ENCODE peak calls at places on chromosomes 2 and 18, in eight cellular contexts. H is AG08396, Y is ascending aorta, Q is RWPE1, O is AG09309, P is glutamatergic neuron, V is NCI-H1417, A is NCI-H748 treated with DMSO at 0.1 percent for 48 hours. F is an unnamed sample.
A peak's percentile ranks its signal among the peaks of the same experiment; 100 is the strongest.

GRCh38 chr2:168639501-168639900 is 162.9 kb upstream of the NOSTRIN start:
- DNase-seq in H (peak; percentile 38), Y (no peak), Q (peak; percentile 25), O (peak; percentile 18), P (peak; percentile 20), V (no peak), A (no peak), F (no peak)

GRCh38 chr2:172081248-172082022 is 3.9 kb upstream of the DLX1 start:
- DNase-seq in H (no peak), Y (no peak), Q (no peak), O (no peak), P (no peak), V (no peak), A (no peak), F (no peak)

GRCh38 chr2:64202206-64202864 is 58.1 kb upstream of the PELI1 start:
- DNase-seq in H (peak; percentile 27), Y (no peak), Q (no peak), O (no peak), P (no peak), V (no peak), A (peak; percentile 30), F (no peak)

GRCh38 chr2:20615466-20616241 is 35.2 kb downstream of the HS1BP3 start:
- DNase-seq in H (no peak), Y (peak; percentile 65), Q (no peak), O (no peak), P (peak; percentile 4), V (no peak), A (no peak), F (no peak)

GRCh38 chr2:43024515-43024962 is 201.9 kb downstream of the ZFP36L2 start:
- DNase-seq in H (peak; percentile 81), Y (peak; percentile 80), Q (peak; percentile 34), O (no peak), P (peak; percentile 83), V (peak; percentile 26), A (no peak), F (peak; percentile 49)

GRCh38 chr2:70241338-70241737 is 7.1 kb downstream of the TIA1 start:
- DNase-seq in H (no peak), Y (no peak), Q (no peak), O (no peak), P (no peak), V (no peak), A (no peak), F (no peak)

GRCh38 chr2:121897335-121897970 is 142.0 kb downstream of the TSN start:
- DNase-seq in H (peak; percentile 61), Y (no peak), Q (peak; percentile 22), O (no peak), P (no peak), V (peak; percentile 10), A (peak; percentile 16), F (no peak)

GRCh38 chr18:74399225-74399887 is 57.8 kb downstream of the DIPK1C start:
- DNase-seq in H (no peak), Y (no peak), Q (no peak), O (no peak), P (no peak), V (no peak), A (no peak), F (no peak)

GRCh38 chr2:96430394-96430988 is 74.7 kb downstream of the NEURL3 start:
- DNase-seq in H (no peak), Y (no peak), Q (no peak), O (no peak), P (no peak), V (no peak), A (no peak), F (no peak)

GRCh38 chr2:231512222-231512621 is 18.0 kb downstream of the NMUR1 start:
- DNase-seq in H (no peak), Y (no peak), Q (no peak), O (no peak), P (no peak), V (no peak), A (no peak), F (no peak)

GRCh38 chr2:34241905-34242740 is 643.0 kb upstream of the FAM98A start:
- DNase-seq in H (no peak), Y (no peak), Q (no peak), O (no peak), P (no peak), V (no peak), A (no peak), F (no peak)

GRCh38 chr2:105431367-105432088 is 32.7 kb upstream of the FHL2 start:
- DNase-seq in H (peak; percentile 21), Y (no peak), Q (no peak), O (no peak), P (no peak), V (no peak), A (no peak), F (no peak)

GRCh38 chr2:216285641-216286156 is 86.6 kb downstream of the MARCHF4 start:
- DNase-seq in H (no peak), Y (no peak), Q (no peak), O (no peak), P (no peak), V (peak; percentile 12), A (no peak), F (no peak)

GRCh38 chr18:59021500-59021899 is 118.2 kb upstream of the SEC11C start:
- DNase-seq in H (no peak), Y (peak; percentile 57), Q (no peak), O (no peak), P (no peak), V (no peak), A (no peak), F (no peak)

GRCh38 chr18:78986018-78986481 is 6.4 kb downstream of the SALL3 start:
- DNase-seq in H (peak; percentile 47), Y (no peak), Q (no peak), O (no peak), P (peak; percentile 74), V (peak; percentile 26), A (peak; percentile 86), F (no peak)

GRCh38 chr18:58222439-58223125 is 178.6 kb downstream of the NEDD4L start:
- DNase-seq in H (no peak), Y (no peak), Q (no peak), O (no peak), P (no peak), V (no peak), A (no peak), F (no peak)

F was measured in progenitor cell of endocrine pancreas.